ENCODE peak calls at places on chromosome 14, in four cellular contexts. C is kidney epithelial cell, N is EL, Q is HFFc6. P is an unnamed sample.

GRCh38 chr14:64680675-64681060 is 23.6 kb upstream of the PLEKHG3 start:
- DNase-seq in C (no peak), N (no peak), Q (no peak), P (no peak)

GRCh38 chr14:105500036-105500725 is 9.1 kb downstream of the TEDC1 start:
- DNase-seq in C (no peak), N (no peak), Q (no peak), P (no peak)

GRCh38 chr14:95156765-95157194 is 549 bp downstream of the DICER1 start:
- DNase-seq in C (no peak), N (no peak), Q (no peak), P (no peak)

GRCh38 chr14:74634481-74634880 is 22.4 kb upstream of the LTBP2 start:
- DNase-seq in C (no peak), N (peak), Q (peak), P (no peak)

GRCh38 chr14:76091036-76091435 is 60.7 kb upstream of the GPATCH2L start:
- DNase-seq in C (no peak), N (peak), Q (peak), P (no peak)

GRCh38 chr14:104868060-104868740 is 3.1 kb downstream of the CEP170B start:
- DNase-seq in C (no peak), N (no peak), Q (no peak), P (no peak)

GRCh38 chr14:36583242-36584166 is 1.1 kb upstream of the NKX2-8 start:
- DNase-seq in C (no peak), N (no peak), Q (no peak), P (no peak)

GRCh38 chr14:91398707-91399106 is 18.9 kb downstream of the CCDC88C start:
- DNase-seq in C (no peak), N (no peak), Q (no peak), P (no peak)

GRCh38 chr14:74658535-74659130 is 46.6 kb upstream of the LTBP2 start:
- DNase-seq in C (no peak), N (peak), Q (peak), P (no peak)

GRCh38 chr14:77299776-77300175 is 20.9 kb downstream of the POMT2 start:
- DNase-seq in C (no peak), N (no peak), Q (no peak), P (no peak)

GRCh38 chr14:95222151-95222631 is 64.9 kb upstream of the DICER1 start:
- DNase-seq in C (peak), N (peak), Q (peak), P (no peak)

GRCh38 chr14:92677087-92677668 is 71.2 kb downstream of the LGMN start:
- DNase-seq in C (no peak), N (no peak), Q (no peak), P (no peak)

GRCh38 chr14:32397871-32398640 is 69.0 kb downstream of the AKAP6 start:
- DNase-seq in C (no peak), N (peak), Q (peak), P (peak)

GRCh38 chr14:94381149-94382030 is 7.0 kb downstream of the SERPINA1 start:
- DNase-seq in C (no peak), N (no peak), Q (no peak), P (no peak)

GRCh38 chr14:77584809-77585208 is 31.6 kb downstream of the SPTLC2 start:
- DNase-seq in C (no peak), N (no peak), Q (no peak), P (no peak)

GRCh38 chr14:93787465-93788306 is 599 bp downstream of the PRIMA1 start:
- DNase-seq in C (no peak), N (no peak), Q (no peak), P (no peak)

GRCh38 chr14:55807536-55807935 is 227.5 kb downstream of the KTN1 start:
- DNase-seq in C (no peak), N (no peak), Q (no peak), P (no peak)

GRCh38 chr14:74478996-74479635 is 14.0 kb downstream of the NPC2 start:
- DNase-seq in C (no peak), N (peak), Q (peak), P (no peak)

GRCh38 chr14:63435204-63435603 is 108.0 kb downstream of the PPP2R5E start:
- DNase-seq in C (no peak), N (no peak), Q (no peak), P (no peak)

GRCh38 chr14:98167702-98168101 is 1104.3 kb downstream of the BCL11B start:
- DNase-seq in C (no peak), N (no peak), Q (no peak), P (no peak)

GRCh38 chr14:94157195-94157594 is 16.9 kb upstream of the PPP4R4 start:
- DNase-seq in C (no peak), N (no peak), Q (no peak), P (no peak)

GRCh38 chr14:77529213-77529612 is 30.6 kb upstream of the ISM2 start:
- DNase-seq in C (no peak), N (no peak), Q (no peak), P (no peak)

GRCh38 chr14:76884394-76884793 is 58.2 kb downstream of the LRRC74A start:
- DNase-seq in C (no peak), N (no peak), Q (no peak), P (no peak)

GRCh38 chr14:104724407-104724980 is 465 bp downstream of the ADSS1 start:
- DNase-seq in C (no peak), N (no peak), Q (no peak), P (no peak)

GRCh38 chr14:50792058-50792477 is 38.9 kb downstream of the NIN start:
- DNase-seq in C (no peak), N (no peak), Q (no peak), P (no peak)

GRCh38 chr14:90467501-90467900 is 70.7 kb downstream of the CALM1 start:
- DNase-seq in C (no peak), N (no peak), Q (no peak), P (no peak)

GRCh38 chr14:104393898-104394605 is 185.5 kb upstream of the C14orf180 start:
- DNase-seq in C (no peak), N (no peak), Q (no peak), P (no peak)

GRCh38 chr14:27090716-27091115 is 492.9 kb upstream of the NOVA1 start:
- DNase-seq in C (no peak), N (no peak), Q (no peak), P (no peak)

GRCh38 chr14:87643005-87643404 is 350.0 kb downstream of the GALC start:
- DNase-seq in C (no peak), N (no peak), Q (no peak), P (no peak)

GRCh38 chr14:64934338-64934939 is 8.1 kb downstream of the GPX2 start:
- DNase-seq in C (no peak), N (no peak), Q (no peak), P (no peak)

GRCh38 chr14:30980980-30981379 is 44.5 kb upstream of the AP4S1 start:
- DNase-seq in C (no peak), N (no peak), Q (no peak), P (no peak)

GRCh38 chr14:62778847-62779246 is 266.4 kb downstream of the KCNH5 start:
- DNase-seq in C (no peak), N (peak), Q (no peak), P (no peak)

GRCh38 chr14:71620401-71620800 is 311.8 kb upstream of the RGS6 start:
- DNase-seq in C (peak), N (peak), Q (peak), P (no peak)

GRCh38 chr14:100147691-100148464 is 11.6 kb downstream of the DEGS2 start:
- DNase-seq in C (no peak), N (no peak), Q (no peak), P (no peak)

GRCh38 chr14:40204441-40205175 is 772.4 kb upstream of the FBXO33 start:
- DNase-seq in C (no peak), N (no peak), Q (no peak), P (no peak)

GRCh38 chr14:90201344-90201743 is 55.0 kb upstream of the PSMC1 start:
- DNase-seq in C (no peak), N (no peak), Q (no peak), P (no peak)

GRCh38 chr14:58216544-58216943 is 16.6 kb downstream of the ACTR10 start:
- DNase-seq in C (no peak), N (peak), Q (no peak), P (no peak)